ENCODE peak calls at places on chromosomes 13 and 19, in seven cellular contexts. T is GM13977; Q is stimulated activated CD8-positive, alpha-beta memory T cell treated with anti-CD3 and anti-CD28 coated beads, Interleukin-15, amount 100 ng/mL, for 4 hours; Z is stimulated activated CD4-positive, alpha-beta T cell treated with anti-CD3 and anti-CD28 coated beads, Interleukin-15, amount 100 ng/mL, for 24 hours; D is epithelial cell of esophagus; N is SW 1271; J is GM19239. C is an unnamed sample.

GRCh38 chr13:26557393-26558073 is at the start of gene WASF3:
- DNase-seq in D (peak), Q (no peak), J (peak), Z (peak), T (peak), N (peak), C (no peak)

GRCh38 chr13:109647699-109648098 is 138.7 kb downstream of the IRS2 start:
- DNase-seq in N (no peak), T (no peak), D (no peak), J (no peak), Z (no peak), Q (no peak), C (no peak)

GRCh38 chr13:49637989-49638388 is 9.7 kb downstream of the ARL11 start:
- DNase-seq in Z (no peak), T (no peak), N (no peak), Q (no peak), D (peak), J (no peak), C (no peak)

GRCh38 chr13:36086117-36086516 is 45.1 kb downstream of the DCLK1 start:
- DNase-seq in Q (no peak), N (no peak), T (no peak), Z (no peak), D (no peak), J (no peak), C (no peak)

GRCh38 chr13:67574320-67575233 is 344.4 kb upstream of the PCDH9 start:
- DNase-seq in N (peak), T (no peak), D (peak), Q (no peak), J (no peak), Z (no peak), C (no peak)

GRCh38 chr19:41588497-41589209 is 12.7 kb downstream of the CEACAM21 start:
- DNase-seq in Z (peak), Q (no peak), J (no peak), T (peak), N (no peak), D (peak), C (no peak)

GRCh38 chr13:27176772-27177171 is 5.2 kb upstream of the USP12 start:
- DNase-seq in T (peak), D (no peak), N (no peak), J (peak), Z (no peak), Q (no peak), C (no peak)

GRCh38 chr19:6693681-6694080 is 23.7 kb upstream of the TNFSF14 start:
- DNase-seq in Z (peak), Q (no peak), D (no peak), N (no peak), T (no peak), J (no peak), C (no peak)

GRCh38 chr13:98022210-98022609 is 68.7 kb downstream of the IPO5 start:
- DNase-seq in Z (no peak), Q (no peak), T (no peak), J (no peak), D (peak), N (no peak), C (no peak)

GRCh38 chr13:92716749-92717148 is 509.9 kb upstream of the GPC6 start:
- DNase-seq in J (no peak), Q (no peak), T (no peak), Z (no peak), N (no peak), D (peak), C (no peak)

GRCh38 chr13:97142452-97142851 is 79.7 kb upstream of the MBNL2 start:
- DNase-seq in J (no peak), Z (no peak), N (peak), T (no peak), D (no peak), Q (no peak), C (no peak)

GRCh38 chr13:113120300-113121182 is 2.1 kb upstream of the F10 start:
- DNase-seq in J (no peak), N (no peak), D (no peak), Z (no peak), T (no peak), Q (no peak), C (no peak)

GRCh38 chr13:84645196-84646071 is 763.2 kb upstream of the SLITRK1 start:
- DNase-seq in D (peak), Q (no peak), Z (no peak), J (no peak), N (no peak), T (no peak), C (no peak)